ENCODE peak calls at places on chromosomes 6 and 20, in nine cellular contexts. One of them, this sample, is unnamed. For H3K9me3, the result is how much of the 10 kb centered on the place peaks cover.

GRCh38 chr6:29770286-29770685 is 47.1 kb downstream of the HLA-F start:
- DNase-seq in neural progenitor cell: no peak
- DNase-seq in pancreas: no peak
- DNase-seq in CD8-positive, alpha-beta T cell: no peak
- DNase-seq in cardiac muscle cell: no peak
- DNase-seq in colonic mucosa: no peak
- DNase-seq in CD4-positive, alpha-beta T cell: no peak
- DNase-seq in AG04450: no peak
- DNase-seq in body of pancreas: no peak
- DNase-seq in this sample: no peak

GRCh38 chr6:128323011-128323410 is 197.4 kb downstream of the PTPRK start:
- DNase-seq in CD8-positive, alpha-beta T cell: no peak
- DNase-seq in pancreas: no peak
- DNase-seq in cardiac muscle cell: no peak
- DNase-seq in colonic mucosa: no peak
- DNase-seq in AG04450: no peak
- DNase-seq in CD4-positive, alpha-beta T cell: no peak
- DNase-seq in neural progenitor cell: no peak
- DNase-seq in body of pancreas: no peak
- DNase-seq in this sample: no peak

GRCh38 chr20:51769941-51770615 is 1.9 kb upstream of the ATP9A start:
- DNase-seq in CD4-positive, alpha-beta T cell: no peak
- DNase-seq in AG04450: no peak
- DNase-seq in neural progenitor cell: no peak
- DNase-seq in pancreas: no peak
- DNase-seq in colonic mucosa: no peak
- DNase-seq in cardiac muscle cell: no peak
- DNase-seq in body of pancreas: no peak
- DNase-seq in CD8-positive, alpha-beta T cell: no peak
- DNase-seq in this sample: no peak

GRCh38 chr20:50133474-50134217 is 19.9 kb downstream of the PEDS1 start:
- DNase-seq in AG04450: no peak
- DNase-seq in neural progenitor cell: no peak
- DNase-seq in CD8-positive, alpha-beta T cell: no peak
- DNase-seq in CD4-positive, alpha-beta T cell: no peak
- DNase-seq in colonic mucosa: no peak
- DNase-seq in body of pancreas: no peak
- DNase-seq in cardiac muscle cell: no peak
- DNase-seq in pancreas: no peak
- DNase-seq in this sample: no peak

GRCh38 chr6:42138190-42138589 is 4.2 kb downstream of the C6orf132 start:
- DNase-seq in colonic mucosa: no peak
- DNase-seq in pancreas: no peak
- DNase-seq in AG04450: no peak
- DNase-seq in CD8-positive, alpha-beta T cell: no peak
- DNase-seq in neural progenitor cell: no peak
- DNase-seq in body of pancreas: no peak
- DNase-seq in CD4-positive, alpha-beta T cell: no peak
- DNase-seq in cardiac muscle cell: no peak
- DNase-seq in this sample: no peak

GRCh38 chr20:36462440-36463211 is 78.7 kb upstream of the MYL9 start:
- DNase-seq in cardiac muscle cell: no peak
- DNase-seq in CD4-positive, alpha-beta T cell: no peak
- DNase-seq in colonic mucosa: peak
- DNase-seq in body of pancreas: peak
- DNase-seq in neural progenitor cell: peak
- DNase-seq in CD8-positive, alpha-beta T cell: no peak
- DNase-seq in pancreas: peak
- DNase-seq in AG04450: no peak
- DNase-seq in this sample: no peak

GRCh38 chr6:122476131-122476530 is 4.5 kb upstream of the SERINC1 start:
- DNase-seq in pancreas: no peak
- DNase-seq in body of pancreas: no peak
- DNase-seq in neural progenitor cell: peak
- DNase-seq in CD8-positive, alpha-beta T cell: no peak
- DNase-seq in AG04450: no peak
- DNase-seq in CD4-positive, alpha-beta T cell: no peak
- DNase-seq in cardiac muscle cell: peak
- DNase-seq in colonic mucosa: no peak
- DNase-seq in this sample: no peak

GRCh38 chr20:49549806-49550551 is 18.0 kb downstream of the PTGIS start:
- DNase-seq in colonic mucosa: no peak
- DNase-seq in cardiac muscle cell: no peak
- DNase-seq in pancreas: no peak
- DNase-seq in neural progenitor cell: no peak
- DNase-seq in body of pancreas: no peak
- DNase-seq in CD8-positive, alpha-beta T cell: no peak
- DNase-seq in CD4-positive, alpha-beta T cell: no peak
- DNase-seq in AG04450: no peak
- DNase-seq in this sample: no peak

GRCh38 chr6:107318100-107318736 is 141.1 kb downstream of the PDSS2 start:
- DNase-seq in CD8-positive, alpha-beta T cell: no peak
- DNase-seq in CD4-positive, alpha-beta T cell: peak
- DNase-seq in colonic mucosa: peak
- DNase-seq in cardiac muscle cell: peak
- DNase-seq in AG04450: peak
- DNase-seq in body of pancreas: peak
- DNase-seq in neural progenitor cell: peak
- DNase-seq in pancreas: peak
- DNase-seq in this sample: peak

GRCh38 chr6:1820165-1820564 is 210.4 kb downstream of the FOXC1 start:
- DNase-seq in neural progenitor cell: no peak
- DNase-seq in CD4-positive, alpha-beta T cell: no peak
- DNase-seq in AG04450: no peak
- DNase-seq in cardiac muscle cell: no peak
- DNase-seq in pancreas: no peak
- DNase-seq in colonic mucosa: no peak
- DNase-seq in CD8-positive, alpha-beta T cell: no peak
- DNase-seq in body of pancreas: no peak
- DNase-seq in this sample: no peak

GRCh38 chr20:31836853-31837608 is 8.4 kb downstream of the FOXS1 start:
- DNase-seq in pancreas: no peak
- DNase-seq in CD8-positive, alpha-beta T cell: no peak
- DNase-seq in neural progenitor cell: peak
- DNase-seq in colonic mucosa: no peak
- DNase-seq in cardiac muscle cell: no peak
- DNase-seq in body of pancreas: no peak
- DNase-seq in CD4-positive, alpha-beta T cell: no peak
- DNase-seq in AG04450: no peak
- DNase-seq in this sample: no peak

GRCh38 chr6:75943381-75943780 is 129.1 kb downstream of the IMPG1 start:
- DNase-seq in pancreas: no peak
- DNase-seq in colonic mucosa: no peak
- DNase-seq in CD8-positive, alpha-beta T cell: no peak
- DNase-seq in CD4-positive, alpha-beta T cell: no peak
- DNase-seq in body of pancreas: no peak
- DNase-seq in AG04450: no peak
- DNase-seq in neural progenitor cell: no peak
- DNase-seq in cardiac muscle cell: no peak
- DNase-seq in this sample: no peak

GRCh38 chr6:25706314-25707014 is 48.1 kb upstream of the SLC17A4 start:
- DNase-seq in CD8-positive, alpha-beta T cell: no peak
- DNase-seq in AG04450: no peak
- DNase-seq in body of pancreas: peak
- DNase-seq in pancreas: peak
- DNase-seq in colonic mucosa: no peak
- DNase-seq in cardiac muscle cell: peak
- DNase-seq in CD4-positive, alpha-beta T cell: no peak
- DNase-seq in neural progenitor cell: no peak
- DNase-seq in this sample: peak

GRCh38 chr20:17533396-17533795 is 2.2 kb upstream of the BFSP1 start:
- DNase-seq in CD8-positive, alpha-beta T cell: no peak
- DNase-seq in colonic mucosa: peak
- DNase-seq in body of pancreas: peak
- DNase-seq in CD4-positive, alpha-beta T cell: no peak
- DNase-seq in cardiac muscle cell: peak
- DNase-seq in neural progenitor cell: peak
- DNase-seq in pancreas: no peak
- DNase-seq in AG04450: no peak
- DNase-seq in this sample: no peak

GRCh38 chr20:32449890-32450401 is 91.8 kb downstream of the ASXL1 start:
- DNase-seq in CD4-positive, alpha-beta T cell: no peak
- DNase-seq in cardiac muscle cell: no peak
- DNase-seq in colonic mucosa: no peak
- DNase-seq in AG04450: no peak
- DNase-seq in body of pancreas: peak
- DNase-seq in neural progenitor cell: no peak
- DNase-seq in CD8-positive, alpha-beta T cell: no peak
- DNase-seq in pancreas: no peak
- DNase-seq in this sample: no peak

GRCh38 chr6:26175033-26175427 is 87.8 kb downstream of the HFE start:
- DNase-seq in colonic mucosa: no peak
- DNase-seq in body of pancreas: no peak
- DNase-seq in cardiac muscle cell: no peak
- DNase-seq in CD4-positive, alpha-beta T cell: no peak
- DNase-seq in AG04450: no peak
- DNase-seq in CD8-positive, alpha-beta T cell: no peak
- DNase-seq in neural progenitor cell: no peak
- DNase-seq in pancreas: no peak
- DNase-seq in this sample: no peak

GRCh38 chr6:108844632-108845031 is 3.6 kb upstream of the ARMC2 start:
- DNase-seq in colonic mucosa: no peak
- DNase-seq in cardiac muscle cell: no peak
- DNase-seq in CD4-positive, alpha-beta T cell: no peak
- DNase-seq in body of pancreas: no peak
- DNase-seq in AG04450: no peak
- DNase-seq in neural progenitor cell: no peak
- DNase-seq in CD8-positive, alpha-beta T cell: no peak
- DNase-seq in pancreas: no peak
- DNase-seq in this sample: no peak

GRCh38 chr20:61134286-61135035 is 117.6 kb upstream of the CDH4 start:
- DNase-seq in cardiac muscle cell: no peak
- DNase-seq in pancreas: no peak
- DNase-seq in colonic mucosa: no peak
- DNase-seq in CD4-positive, alpha-beta T cell: no peak
- DNase-seq in neural progenitor cell: no peak
- DNase-seq in CD8-positive, alpha-beta T cell: no peak
- DNase-seq in body of pancreas: no peak
- DNase-seq in AG04450: no peak
- DNase-seq in this sample: no peak

GRCh38 chr6:101513181-101513580 is 119.7 kb downstream of the GRIK2 start:
- DNase-seq in AG04450: no peak
- DNase-seq in neural progenitor cell: no peak
- DNase-seq in colonic mucosa: no peak
- DNase-seq in CD8-positive, alpha-beta T cell: no peak
- DNase-seq in pancreas: no peak
- DNase-seq in CD4-positive, alpha-beta T cell: no peak
- DNase-seq in cardiac muscle cell: no peak
- DNase-seq in body of pancreas: no peak
- DNase-seq in this sample: no peak

GRCh38 chr6:56984374-56984773 is 29.5 kb downstream of the BEND6 start:
- DNase-seq in pancreas: no peak
- DNase-seq in neural progenitor cell: no peak
- DNase-seq in cardiac muscle cell: no peak
- DNase-seq in AG04450: no peak
- DNase-seq in CD4-positive, alpha-beta T cell: no peak
- DNase-seq in colonic mucosa: no peak
- DNase-seq in CD8-positive, alpha-beta T cell: no peak
- DNase-seq in body of pancreas: no peak
- DNase-seq in this sample: no peak
- H3K9me3 ChIP-seq in pancreas: under half
- H3K9me3 ChIP-seq in neural progenitor cell: under half
- H3K9me3 ChIP-seq in cardiac muscle cell: under half
- H3K9me3 ChIP-seq in AG04450: under half
- H3K9me3 ChIP-seq in CD4-positive, alpha-beta T cell: under half
- H3K9me3 ChIP-seq in colonic mucosa: under half
- H3K9me3 ChIP-seq in CD8-positive, alpha-beta T cell: under half
- H3K9me3 ChIP-seq in body of pancreas: under half
- H3K9me3 ChIP-seq in this sample: under half

DNA sequence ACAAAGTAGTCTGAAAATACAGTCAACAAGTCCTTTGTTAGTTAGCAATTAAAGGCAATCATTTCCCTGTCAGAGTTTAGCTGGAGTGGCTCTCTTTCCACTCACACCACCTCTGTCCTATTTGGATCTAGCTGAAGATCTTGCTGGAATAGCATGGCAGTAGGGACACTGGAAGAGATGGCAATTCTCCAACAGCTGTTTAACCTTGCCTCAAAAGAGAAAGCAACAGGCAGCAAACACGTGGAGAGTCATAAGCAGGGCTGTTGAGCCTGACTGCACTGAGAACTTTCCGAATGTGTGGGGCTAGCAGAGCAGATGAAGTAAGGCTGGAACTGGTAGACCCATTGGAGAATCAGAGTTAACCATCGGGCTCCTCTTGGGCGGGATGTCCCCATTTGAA is 38.0 kb upstream of the PRSS35 start:
- DNase-seq in CD4-positive, alpha-beta T cell: no peak
- DNase-seq in pancreas: no peak
- DNase-seq in body of pancreas: no peak
- DNase-seq in colonic mucosa: no peak
- DNase-seq in neural progenitor cell: no peak
- DNase-seq in AG04450: no peak
- DNase-seq in cardiac muscle cell: no peak
- DNase-seq in CD8-positive, alpha-beta T cell: no peak
- DNase-seq in this sample: no peak
- TF ChIP-seq CTCF in CD4-positive, alpha-beta T cell: no peak
- TF ChIP-seq CTCF in pancreas: no peak
- TF ChIP-seq CTCF in body of pancreas: no peak
- TF ChIP-seq CTCF in colonic mucosa: no peak
- TF ChIP-seq CTCF in neural progenitor cell: no peak
- TF ChIP-seq CTCF in AG04450: no peak
- TF ChIP-seq CTCF in cardiac muscle cell: no peak
- TF ChIP-seq CTCF in CD8-positive, alpha-beta T cell: no peak
- TF ChIP-seq CTCF in this sample: no peak

GRCh38 chr6:18204691-18205090 is 49.5 kb downstream of the KDM1B start:
- DNase-seq in pancreas: no peak
- DNase-seq in CD4-positive, alpha-beta T cell: no peak
- DNase-seq in neural progenitor cell: no peak
- DNase-seq in colonic mucosa: no peak
- DNase-seq in AG04450: no peak
- DNase-seq in CD8-positive, alpha-beta T cell: no peak
- DNase-seq in cardiac muscle cell: no peak
- DNase-seq in body of pancreas: no peak
- DNase-seq in this sample: no peak
- H3K27ac ChIP-seq in pancreas: no peak
- H3K27ac ChIP-seq in CD4-positive, alpha-beta T cell: no peak
- H3K27ac ChIP-seq in neural progenitor cell: no peak
- H3K27ac ChIP-seq in colonic mucosa: no peak
- H3K27ac ChIP-seq in AG04450: no peak
- H3K27ac ChIP-seq in CD8-positive, alpha-beta T cell: no peak
- H3K27ac ChIP-seq in cardiac muscle cell: no peak
- H3K27ac ChIP-seq in body of pancreas: no peak
- H3K27ac ChIP-seq in this sample: no peak

GRCh38 chr6:164578616-164579015 is 730.8 kb downstream of the C6orf118 start:
- DNase-seq in body of pancreas: no peak
- DNase-seq in cardiac muscle cell: no peak
- DNase-seq in neural progenitor cell: no peak
- DNase-seq in colonic mucosa: no peak
- DNase-seq in CD8-positive, alpha-beta T cell: no peak
- DNase-seq in CD4-positive, alpha-beta T cell: no peak
- DNase-seq in AG04450: no peak
- DNase-seq in pancreas: no peak
- DNase-seq in this sample: no peak
- H3K9me3 ChIP-seq in body of pancreas: under half
- H3K9me3 ChIP-seq in cardiac muscle cell: under half
- H3K9me3 ChIP-seq in neural progenitor cell: under half
- H3K9me3 ChIP-seq in colonic mucosa: under half
- H3K9me3 ChIP-seq in CD8-positive, alpha-beta T cell: under half
- H3K9me3 ChIP-seq in CD4-positive, alpha-beta T cell: under half
- H3K9me3 ChIP-seq in AG04450: under half
- H3K9me3 ChIP-seq in pancreas: under half
- H3K9me3 ChIP-seq in this sample: under half

This sample was measured in lung.